ENCODE peak calls at places on chromosomes 6 and 20, in seven cellular contexts. E is brain microvascular endothelial cell, X is smooth muscle cell of the brain vasculature, H is ELR, Q is upper lobe of right lung, T is pancreas, G is iris pigment epithelial cell. S is an unnamed sample.

GRCh38 chr6:37029249-37029959 is 23.9 kb downstream of the FGD2 start:
- DNase-seq in E (peak), X (peak), H (peak), Q (peak), T (peak), G (peak), S (peak)

GRCh38 chr20:44219287-44219686 is 8.7 kb upstream of the OSER1 start:
- DNase-seq in E (no peak), X (no peak), H (no peak), Q (no peak), T (no peak), G (no peak), S (no peak)

GRCh38 chr6:43310137-43310536 is 1.5 kb upstream of the CRIP3 start:
- DNase-seq in E (no peak), X (no peak), H (no peak), Q (no peak), T (no peak), G (no peak), S (no peak)

GRCh38 chr6:157965387-157965786 is 16.3 kb upstream of the SYNJ2 start:
- DNase-seq in E (no peak), X (no peak), H (no peak), Q (no peak), T (no peak), G (no peak), S (no peak)

GRCh38 chr6:7684076-7684475 is 41.8 kb upstream of the BMP6 start:
- DNase-seq in E (peak), X (no peak), H (no peak), Q (no peak), T (no peak), G (no peak), S (no peak)

GRCh38 chr6:134314236-134314821 is 3.6 kb downstream of the SGK1 start:
- DNase-seq in E (no peak), X (no peak), H (no peak), Q (no peak), T (no peak), G (no peak), S (no peak)

GRCh38 chr20:46246527-46246926 is 61.8 kb downstream of the CDH22 start:
- DNase-seq in E (no peak), X (no peak), H (no peak), Q (no peak), T (no peak), G (no peak), S (no peak)

GRCh38 chr6:158769228-158769627 is 49.9 kb downstream of the EZR start:
- DNase-seq in E (no peak), X (no peak), H (no peak), Q (no peak), T (no peak), G (no peak), S (no peak)

GRCh38 chr6:92364948-92365386 is 1054.4 kb downstream of the EPHA7 start:
- DNase-seq in E (no peak), X (no peak), H (no peak), Q (no peak), T (no peak), G (peak), S (no peak)

GRCh38 chr20:4666001-4666470 is 55.7 kb upstream of the PRND start:
- DNase-seq in E (peak), X (no peak), H (peak), Q (no peak), T (no peak), G (peak), S (no peak)

GRCh38 chr6:158644227-158645063 is at the start of gene DYNLT1:
- DNase-seq in E (peak), X (peak), H (peak), Q (peak), T (peak), G (peak), S (peak)

GRCh38 chr6:135738646-135739045 is 112.9 kb upstream of the PDE7B start:
- DNase-seq in E (no peak), X (no peak), H (no peak), Q (no peak), T (no peak), G (peak), S (no peak)

GRCh38 chr6:79215233-79215824 is 19.2 kb downstream of the HMGN3 start:
- DNase-seq in E (peak), X (no peak), H (no peak), Q (no peak), T (no peak), G (peak), S (no peak)

GRCh38 chr6:170049641-170050491 is 241.0 kb downstream of the DLL1 start:
- DNase-seq in E (no peak), X (no peak), H (peak), Q (peak), T (peak), G (peak), S (no peak)

GRCh38 chr6:17336425-17336824 is 55.3 kb downstream of the RBM24 start:
- DNase-seq in E (no peak), X (no peak), H (peak), Q (no peak), T (no peak), G (peak), S (no peak)

GRCh38 chr6:90896165-90896549 is 309.3 kb upstream of the MAP3K7 start:
- DNase-seq in E (no peak), X (no peak), H (no peak), Q (no peak), T (no peak), G (no peak), S (no peak)

GRCh38 chr6:14635933-14636599 is 518.5 kb downstream of the CD83 start:
- DNase-seq in E (no peak), X (no peak), H (no peak), Q (no peak), T (no peak), G (no peak), S (no peak)

GRCh38 chr6:2346078-2346477 is 100.7 kb upstream of the GMDS start:
- DNase-seq in E (no peak), X (no peak), H (no peak), Q (no peak), T (no peak), G (no peak), S (no peak)

GRCh38 chr20:46811328-46812084 is 83.1 kb upstream of the EYA2 start:
- DNase-seq in E (no peak), X (no peak), H (no peak), Q (no peak), T (no peak), G (no peak), S (no peak)

GRCh38 chr6:53894086-53894485 is 99.3 kb downstream of the LRRC1 start:
- DNase-seq in E (no peak), X (no peak), H (peak), Q (no peak), T (no peak), G (peak), S (no peak)

GRCh38 chr6:158869604-158870417 is 50.6 kb upstream of the EZR start:
- DNase-seq in E (peak), X (no peak), H (peak), Q (peak), T (peak), G (peak), S (peak)

GRCh38 chr20:45096781-45097180 is 4.1 kb downstream of the KCNS1 start:
- DNase-seq in E (no peak), X (no peak), H (no peak), Q (no peak), T (no peak), G (no peak), S (no peak)

GRCh38 chr6:144156334-144156733 is 6.0 kb downstream of the STX11 start:
- DNase-seq in E (no peak), X (no peak), H (no peak), Q (no peak), T (no peak), G (peak), S (no peak)

GRCh38 chr6:158284340-158285210 is 27.7 kb upstream of the TULP4 start:
- DNase-seq in E (peak), X (no peak), H (peak), Q (peak), T (no peak), G (peak), S (peak)

GRCh38 chr6:88166901-88167624 is 916 bp upstream of the CNR1 start:
- DNase-seq in E (no peak), X (no peak), H (no peak), Q (peak), T (peak), G (no peak), S (peak)

GRCh38 chr20:32035398-32035852 is 16.6 kb upstream of the HCK start:
- DNase-seq in E (no peak), X (no peak), H (no peak), Q (no peak), T (no peak), G (no peak), S (no peak)

GRCh38 chr20:24350923-24351368 is 118.5 kb upstream of the SYNDIG1 start:
- DNase-seq in E (no peak), X (no peak), H (peak), Q (no peak), T (no peak), G (no peak), S (no peak)

GRCh38 chr20:44166477-44166876 is 20.5 kb downstream of the JPH2 start:
- DNase-seq in E (no peak), X (no peak), H (peak), Q (no peak), T (no peak), G (peak), S (no peak)

GRCh38 chr6:54801669-54802068 is 44.9 kb upstream of the FAM83B start:
- DNase-seq in E (peak), X (no peak), H (peak), Q (no peak), T (no peak), G (peak), S (no peak)

GRCh38 chr20:21324126-21324525 is 21.0 kb downstream of the XRN2 start:
- DNase-seq in E (no peak), X (no peak), H (no peak), Q (no peak), T (no peak), G (peak), S (no peak)

GRCh38 chr6:127516676-127517273 is 2.4 kb downstream of the MTCL3 start:
- DNase-seq in E (peak), X (no peak), H (peak), Q (peak), T (no peak), G (peak), S (peak)

GRCh38 chr6:6591778-6592388 is 3.4 kb downstream of the LY86 start:
- DNase-seq in E (no peak), X (no peak), H (no peak), Q (no peak), T (no peak), G (no peak), S (no peak)

GRCh38 chr6:52503853-52504777 is 72.7 kb downstream of the TRAM2 start:
- DNase-seq in E (peak), X (no peak), H (peak), Q (peak), T (peak), G (peak), S (no peak)

GRCh38 chr20:19265646-19266374 is 53.4 kb downstream of the SLC24A3 start:
- DNase-seq in E (no peak), X (no peak), H (peak), Q (no peak), T (no peak), G (no peak), S (no peak)